ENCODE peak calls at places on chromosomes 4 and X, in ten cellular contexts. H is fibroblast of pulmonary artery, B is fibroblast of lung, V is hepatocyte, C is heart left ventricle, W is Karpas-422, G is HCT116, Y is mesenchymal stem cell, K is fibroblast of the aortic adventitia, N is kidney. P is an unnamed sample.

GRCh38 chr4:104015680-104016079 is 295.9 kb upstream of the TACR3 start:
- DNase-seq in Y (peak), N (no peak), B (peak), C (no peak), K (no peak), W (peak), H (peak), V (peak), G (peak), P (no peak)

GRCh38 chrX:15909605-15910004 is 55.0 kb upstream of the AP1S2 start:
- DNase-seq in Y (no peak), K (no peak), B (no peak), V (no peak), H (no peak), G (no peak), N (no peak), C (no peak), W (no peak), P (no peak)

GRCh38 chr4:16150716-16151115 is 66.9 kb upstream of the PROM1 start:
- DNase-seq in C (no peak), G (no peak), H (no peak), W (no peak), N (no peak), Y (no peak), V (no peak), K (no peak), B (no peak), P (no peak)

GRCh38 chr4:180052629-180053028 is 2190.6 kb upstream of the TENM3 start:
- DNase-seq in N (no peak), C (no peak), K (no peak), W (no peak), G (no peak), H (no peak), V (no peak), Y (no peak), B (no peak), P (no peak)

GRCh38 chr4:107492566-107492965 is 227.5 kb downstream of the PAPSS1 start:
- DNase-seq in K (no peak), N (no peak), V (no peak), B (no peak), C (no peak), W (no peak), Y (no peak), G (no peak), H (no peak), P (no peak)

GRCh38 chrX:93868289-93868985 is 194.4 kb downstream of the FAM133A start:
- DNase-seq in C (no peak), K (no peak), G (no peak), Y (no peak), N (no peak), W (no peak), H (peak), B (no peak), V (no peak), P (no peak)

GRCh38 chr4:159267023-159267939 is 164.4 kb downstream of the RAPGEF2 start:
- DNase-seq in W (no peak), G (no peak), V (no peak), B (peak), H (peak), Y (peak), K (peak), N (no peak), C (no peak), P (no peak)

GRCh38 chr4:162274354-162274753 is 110.6 kb upstream of the FSTL5 start:
- DNase-seq in K (no peak), V (no peak), B (peak), Y (no peak), N (no peak), C (no peak), W (peak), G (no peak), H (no peak), P (no peak)

GRCh38 chr4:23999714-24000113 is 109.9 kb upstream of the PPARGC1A start:
- DNase-seq in H (no peak), B (peak), V (no peak), G (no peak), Y (no peak), W (no peak), C (no peak), K (no peak), N (no peak), P (no peak)

GRCh38 chrX:3567681-3568080 is 145.8 kb downstream of the PRKX start:
- DNase-seq in Y (peak), V (no peak), W (no peak), N (no peak), B (peak), C (no peak), H (no peak), K (no peak), G (no peak), P (no peak)

GRCh38 chr4:151730003-151730559 is 30.7 kb downstream of the GATB start:
- DNase-seq in W (no peak), K (no peak), H (no peak), Y (peak), G (peak), N (no peak), B (peak), C (no peak), V (peak), P (no peak)

GRCh38 chrX:39705299-39705698 is 392.5 kb downstream of the BCOR start:
- DNase-seq in Y (peak), G (peak), H (peak), B (peak), K (peak), N (peak), C (peak), V (peak), W (no peak), P (peak)

GRCh38 chr4:115824630-115825029 is 711.2 kb upstream of the NDST4 start:
- DNase-seq in G (no peak), K (no peak), W (no peak), Y (no peak), H (no peak), V (no peak), C (no peak), N (no peak), B (no peak), P (no peak)

GRCh38 chr4:61431131-61431530 is 231.0 kb downstream of the ADGRL3 start:
- DNase-seq in C (no peak), G (no peak), Y (no peak), W (no peak), V (no peak), N (no peak), B (no peak), H (no peak), K (no peak), P (no peak)

GRCh38 chr4:108081251-108081650 is 87.5 kb downstream of the LEF1 start:
- DNase-seq in N (no peak), B (no peak), V (no peak), W (no peak), H (no peak), K (no peak), G (no peak), C (no peak), Y (no peak), P (no peak)

GRCh38 chrX:154717824-154718223 is 33.1 kb downstream of the GAB3 start:
- DNase-seq in K (no peak), H (peak), V (no peak), Y (peak), C (no peak), B (peak), G (no peak), N (no peak), W (peak), P (peak)

GRCh38 chr4:54101190-54102041 is 1.5 kb downstream of the GSX2 start:
- DNase-seq in V (no peak), Y (no peak), N (no peak), H (no peak), B (no peak), G (no peak), C (no peak), K (no peak), W (peak), P (no peak)

GRCh38 chr4:155609455-155610059 is 57.1 kb upstream of the GUCY1A1 start:
- DNase-seq in N (no peak), C (no peak), V (no peak), B (no peak), K (no peak), H (no peak), G (no peak), W (no peak), Y (no peak), P (no peak)

GRCh38 chrX:121755541-121755940 is 708.1 kb downstream of the GLUD2 start:
- DNase-seq in V (no peak), H (peak), K (peak), G (no peak), C (no peak), B (peak), N (no peak), Y (no peak), W (no peak), P (no peak)

GRCh38 chr4:27684501-27685077 is 823.9 kb downstream of the STIM2 start:
- DNase-seq in C (peak), V (peak), G (peak), B (peak), N (peak), Y (peak), K (peak), W (peak), H (peak), P (peak)

GRCh38 chr4:5143940-5144339 is 92.7 kb downstream of the STK32B start:
- DNase-seq in C (no peak), G (no peak), V (no peak), H (no peak), K (peak), Y (peak), N (no peak), B (no peak), W (no peak), P (no peak)

GRCh38 chr4:79663157-79663556 is 255.1 kb upstream of the GK2 start:
- DNase-seq in K (no peak), B (no peak), G (no peak), H (no peak), V (no peak), N (no peak), W (no peak), Y (no peak), C (no peak), P (no peak)

GRCh38 chrX:10549280-10549679 is 71.1 kb downstream of the MID1 start:
- DNase-seq in W (no peak), Y (no peak), H (no peak), C (no peak), K (no peak), V (no peak), B (peak), G (no peak), N (no peak), P (no peak)

GRCh38 chr4:13541720-13542576 is 2.4 kb downstream of the NKX3-2 start:
- DNase-seq in N (peak), Y (no peak), K (no peak), C (no peak), G (no peak), H (no peak), W (peak), V (peak), B (no peak), P (no peak)

GRCh38 chrX:34656842-34657780 is at the start of gene TMEM47:
- DNase-seq in B (peak), H (peak), Y (peak), C (peak), W (no peak), K (peak), V (peak), N (peak), G (no peak), P (peak)

GRCh38 chrX:1425381-1425780 is 27.3 kb downstream of the ASMTL start:
- DNase-seq in C (no peak), W (no peak), H (no peak), N (peak), B (no peak), G (no peak), K (no peak), Y (no peak), V (no peak), P (no peak)

GRCh38 chrX:71859637-71860036 is 51.0 kb upstream of the NHSL2 start:
- DNase-seq in W (peak), V (peak), N (no peak), H (peak), Y (peak), K (peak), C (no peak), B (peak), G (peak), P (no peak)

DNA sequence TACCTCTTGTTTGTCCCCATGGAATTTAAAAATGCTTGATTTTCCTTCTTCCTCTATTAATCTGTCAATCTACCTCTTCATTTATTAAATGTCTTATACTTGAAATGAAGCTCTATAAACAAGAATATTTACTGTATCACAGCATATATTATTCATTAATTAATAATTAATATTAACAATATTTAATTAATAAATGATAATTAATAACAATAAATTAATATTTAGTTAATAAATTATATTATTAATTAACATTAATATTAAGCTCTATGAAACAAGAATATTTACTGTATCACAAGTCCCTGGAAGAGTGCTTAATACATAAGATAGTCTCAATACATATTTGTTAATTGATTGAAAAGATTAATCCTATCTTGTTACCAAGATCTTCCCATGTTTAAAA is 306.6 kb downstream of the STPG2 start:
- DNase-seq in Y (no peak), G (no peak), N (no peak), H (no peak), C (no peak), W (no peak), B (no peak), V (no peak), K (no peak), P (no peak)
- H3K4me3 ChIP-seq in Y (no peak), G (no peak), N (no peak), H (no peak), C (no peak), W (no peak), B (no peak), V (no peak), K (no peak), P (no peak)

DNA sequence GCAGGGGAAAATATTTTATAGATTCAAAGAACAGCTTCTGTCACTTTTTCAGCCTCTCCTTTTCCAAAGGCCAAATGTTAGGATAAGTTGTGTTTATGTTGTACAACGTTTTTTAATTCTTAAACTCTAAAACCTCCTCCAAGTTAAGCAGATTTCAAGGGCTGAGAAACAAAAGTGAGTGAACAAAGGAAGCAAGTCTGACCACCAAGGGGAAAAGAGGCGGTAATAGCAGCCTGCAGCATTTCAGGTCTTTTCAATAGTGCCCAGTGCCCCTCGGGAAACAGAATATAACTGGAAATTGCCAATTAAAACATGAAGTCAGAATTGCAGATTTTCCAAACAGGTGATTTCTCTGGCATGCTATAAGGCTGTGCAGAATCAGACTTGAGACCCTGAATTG is 510.0 kb upstream of the HTR2C start:
- DNase-seq in B (no peak), C (no peak), N (no peak), Y (no peak), G (no peak), W (no peak), V (no peak), H (no peak), K (no peak), P (no peak)
- H3K4me3 ChIP-seq in B (no peak), C (no peak), N (no peak), Y (no peak), G (no peak), W (no peak), V (no peak), H (no peak), K (no peak), P (no peak)

GRCh38 chr4:10105920-10106319 is 10.7 kb downstream of the WDR1 start:
- DNase-seq in W (no peak), B (no peak), Y (no peak), V (no peak), N (no peak), G (no peak), H (no peak), K (no peak), C (no peak), P (no peak)

GRCh38 chr4:10105421-10105820 is 11.2 kb downstream of the WDR1 start:
- DNase-seq in N (no peak), B (no peak), H (no peak), Y (no peak), C (no peak), G (no peak), W (no peak), K (no peak), V (no peak), P (no peak)

GRCh38 chr4:10107111-10108091 is 9.2 kb downstream of the WDR1 start:
- DNase-seq in G (no peak), C (no peak), H (no peak), N (peak), Y (no peak), W (no peak), K (peak), V (no peak), B (peak), P (no peak)

GRCh38 chr4:10104991-10105276 is 11.7 kb downstream of the WDR1 start:
- DNase-seq in W (no peak), B (no peak), N (no peak), Y (no peak), V (no peak), K (no peak), G (no peak), H (no peak), C (no peak), P (no peak)

GRCh38 chr4:10106421-10107039 is 10.1 kb downstream of the WDR1 start:
- DNase-seq in C (peak), N (peak), Y (peak), H (peak), W (no peak), B (peak), G (peak), V (peak), K (peak), P (peak)
- H3K4me3 ChIP-seq in C (no peak), N (no peak), Y (peak), H (peak), W (no peak), B (no peak), G (peak), V (no peak), K (peak), P (no peak)

GRCh38 chrX:30572678-30573077 is 4.9 kb downstream of the TASL start:
- DNase-seq in Y (no peak), N (no peak), C (no peak), G (no peak), K (no peak), H (no peak), V (no peak), B (no peak), W (no peak), P (no peak)

GRCh38 chrX:30573125-30573524 is 4.4 kb downstream of the TASL start:
- DNase-seq in Y (no peak), H (no peak), B (no peak), K (no peak), G (no peak), W (no peak), V (no peak), C (no peak), N (no peak), P (no peak)

GRCh38 chrX:30576881-30577280 is 685 bp downstream of the TASL start:
- DNase-seq in C (no peak), H (no peak), Y (no peak), V (no peak), B (no peak), N (no peak), K (no peak), G (no peak), W (peak), P (no peak)

GRCh38 chrX:30580641-30581040 is 3.1 kb upstream of the TASL start:
- DNase-seq in H (no peak), K (no peak), N (no peak), W (no peak), B (no peak), Y (no peak), C (no peak), V (no peak), G (no peak), P (no peak)

GRCh38 chrX:30577362-30577961 is at the start of gene TASL:
- DNase-seq in W (peak), B (no peak), G (no peak), V (no peak), C (no peak), N (no peak), H (no peak), K (no peak), Y (no peak), P (no peak)
- H3K4me3 ChIP-seq in W (peak), B (no peak), G (no peak), V (no peak), C (peak), N (peak), H (no peak), K (no peak), Y (no peak), P (no peak)

GRCh38 chr4:184843984-184844554 is 18.3 kb upstream of the ACSL1 start:
- DNase-seq in H (peak), V (peak), C (no peak), W (no peak), G (no peak), N (no peak), K (no peak), Y (no peak), B (no peak), P (no peak)

GRCh38 chr4:184833046-184833838 is 7.5 kb upstream of the ACSL1 start:
- DNase-seq in B (no peak), H (no peak), Y (no peak), W (no peak), V (no peak), N (no peak), C (no peak), K (no peak), G (no peak), P (no peak)

GRCh38 chr4:184836613-184837012 is 10.8 kb upstream of the ACSL1 start:
- DNase-seq in H (no peak), K (no peak), C (no peak), N (no peak), Y (no peak), W (no peak), V (no peak), G (no peak), B (no peak), P (no peak)

GRCh38 chr4:184838249-184839074 is 12.7 kb upstream of the ACSL1 start:
- DNase-seq in H (no peak), Y (no peak), C (no peak), G (no peak), N (no peak), V (peak), K (peak), W (no peak), B (peak), P (no peak)
- H3K4me3 ChIP-seq in H (no peak), Y (no peak), C (no peak), G (no peak), N (no peak), V (no peak), K (no peak), W (no peak), B (no peak), P (no peak)

GRCh38 chrX:132214518-132214917 is 4.7 kb downstream of the RAP2C start:
- DNase-seq in N (no peak), G (no peak), W (no peak), K (no peak), Y (no peak), B (no peak), V (no peak), C (no peak), H (no peak), P (no peak)
- H3K4me3 ChIP-seq in N (peak), G (no peak), W (peak), K (no peak), Y (peak), B (no peak), V (no peak), C (no peak), H (no peak), P (no peak)

GRCh38 chr4:132328761-132329160 is 820.3 kb upstream of the PCDH10 start:
- DNase-seq in K (no peak), H (no peak), W (no peak), B (no peak), V (no peak), N (no peak), G (no peak), Y (no peak), C (no peak), P (no peak)
- H3K4me3 ChIP-seq in K (no peak), H (no peak), W (no peak), B (no peak), V (no peak), N (no peak), G (no peak), Y (no peak), C (no peak), P (no peak)

GRCh38 chr4:87033902-87034301 is 99.1 kb downstream of the AFF1 start:
- DNase-seq in H (no peak), Y (no peak), W (no peak), G (no peak), V (no peak), N (no peak), C (no peak), K (no peak), B (no peak), P (no peak)
- H3K4me3 ChIP-seq in H (no peak), Y (no peak), W (no peak), G (no peak), V (no peak), N (no peak), C (no peak), K (no peak), B (no peak), P (no peak)